ENCODE peak calls at places on chromosome 1, in five cellular contexts. Q is H1, W is endothelial cell of umbilical vein, R is left ventricle myocardium superior, Y is OCI-LY7. T is an unnamed sample.

GRCh38 chr1:155117610-155118009 is 10.1 kb upstream of the EFNA1 start:
- DNase-seq in R (no peak), W (no peak), Q (no peak), Y (no peak), T (no peak)

GRCh38 chr1:206725053-206725963 is 40.6 kb downstream of the MAPKAPK2 start:
- DNase-seq in R (no peak), W (peak), Q (no peak), Y (peak), T (peak)

GRCh38 chr1:94336991-94337390 is 81.2 kb upstream of the ABCD3 start:
- DNase-seq in Q (no peak), R (no peak), W (no peak), Y (no peak), T (no peak)

GRCh38 chr1:64366821-64367220 is 103.1 kb upstream of the CACHD1 start:
- DNase-seq in Y (no peak), W (no peak), Q (no peak), R (no peak), T (no peak)

GRCh38 chr1:93878501-93878888 is 511 bp downstream of the DNTTIP2 start:
- DNase-seq in Q (no peak), Y (peak), R (peak), W (peak), T (peak)

GRCh38 chr1:66571789-66572188 is 37.8 kb downstream of the SGIP1 start:
- DNase-seq in Q (no peak), W (no peak), R (no peak), Y (no peak), T (no peak)

GRCh38 chr1:116835161-116835560 is 74.6 kb upstream of the PTGFRN start:
- DNase-seq in W (no peak), R (no peak), Y (no peak), Q (no peak), T (no peak)

GRCh38 chr1:60965280-60965854 is 117.0 kb upstream of the NFIA start:
- DNase-seq in Y (peak), W (no peak), Q (no peak), R (no peak), T (peak)

GRCh38 chr1:110426854-110427253 is 19.4 kb upstream of the LAMTOR5 start:
- DNase-seq in Y (no peak), Q (no peak), R (no peak), W (no peak), T (no peak)

GRCh38 chr1:31063636-31064035 is 1.9 kb downstream of the PUM1 start:
- DNase-seq in Y (peak), Q (no peak), R (no peak), W (peak), T (no peak)

GRCh38 chr1:85494957-85495266 is 30.0 kb upstream of the DDAH1 start:
- DNase-seq in R (no peak), Q (no peak), Y (no peak), W (no peak), T (no peak)

GRCh38 chr1:54803761-54804470 is 2.8 kb upstream of the TTC22 start:
- DNase-seq in Q (no peak), W (no peak), R (no peak), Y (no peak), T (no peak)

GRCh38 chr1:118984086-118984989 is 3.8 kb downstream of the TBX15 start:
- DNase-seq in W (peak), R (peak), Q (peak), Y (no peak), T (peak)

GRCh38 chr1:231279081-231279480 is 38.1 kb downstream of the GNPAT start:
- DNase-seq in Q (no peak), Y (no peak), W (peak), R (no peak), T (no peak)

GRCh38 chr1:162220009-162220539 is 150.6 kb downstream of the NOS1AP start:
- DNase-seq in Q (no peak), R (no peak), W (no peak), Y (no peak), T (no peak)

GRCh38 chr1:158272681-158273080 is 17.0 kb upstream of the CD1C start:
- DNase-seq in Y (no peak), W (no peak), R (no peak), Q (no peak), T (no peak)

GRCh38 chr1:29736582-29737188 is 500.4 kb downstream of the PTPRU start:
- DNase-seq in R (no peak), Y (peak), Q (no peak), W (peak), T (peak)

GRCh38 chr1:56516539-56517252 is 62.7 kb downstream of the PLPP3 start:
- DNase-seq in Y (peak), R (no peak), W (peak), Q (no peak), T (peak)

GRCh38 chr1:115196291-115196690 is 107.0 kb upstream of the TSPAN2 start:
- DNase-seq in Q (no peak), Y (no peak), W (no peak), R (no peak), T (no peak)

GRCh38 chr1:229848762-229849677 is 218.0 kb upstream of the GALNT2 start:
- DNase-seq in Y (peak), R (no peak), Q (no peak), W (peak), T (peak)

GRCh38 chr1:155651861-155652661 is 36.5 kb downstream of the YY1AP1 start:
- DNase-seq in Y (no peak), Q (no peak), R (no peak), W (no peak), T (no peak)

GRCh38 chr1:214241060-214241459 is 39.9 kb upstream of the SMYD2 start:
- DNase-seq in Y (no peak), R (no peak), W (no peak), Q (no peak), T (no peak)

GRCh38 chr1:205588691-205589445 is 42.9 kb downstream of the ELK4 start:
- DNase-seq in W (peak), Q (peak), Y (peak), R (no peak), T (peak)

GRCh38 chr1:227788279-227789041 is 27.0 kb upstream of the PRSS38 start:
- DNase-seq in Q (peak), R (peak), W (peak), Y (peak), T (no peak)

GRCh38 chr1:2099871-2100774 is 49.9 kb downstream of the PRKCZ start:
- DNase-seq in Q (no peak), R (no peak), W (no peak), Y (peak), T (no peak)

GRCh38 chr1:223716302-223716862 is 4.0 kb downstream of the CAPN2 start:
- DNase-seq in W (no peak), Y (no peak), Q (no peak), R (no peak), T (no peak)

GRCh38 chr1:171286032-171286705 is 27.8 kb upstream of the FMO4 start:
- DNase-seq in Q (no peak), Y (peak), R (no peak), W (no peak), T (no peak)

GRCh38 chr1:17197696-17198095 is 7.2 kb upstream of the PADI1 start:
- DNase-seq in R (no peak), Y (no peak), W (no peak), Q (no peak), T (no peak)

GRCh38 chr1:11272544-11272841 is 505 bp upstream of the UBIAD1 start:
- DNase-seq in Y (no peak), W (peak), R (no peak), Q (no peak), T (no peak)

GRCh38 chr1:156075158-156075557 is 7.1 kb downstream of the MEX3A start:
- DNase-seq in W (no peak), R (no peak), Q (no peak), Y (no peak), T (peak)

GRCh38 chr1:85091647-85092295 is 43.5 kb upstream of the MCOLN3 start:
- DNase-seq in Q (no peak), R (no peak), Y (no peak), W (no peak), T (no peak)

GRCh38 chr1:153794671-153795324 is 19.6 kb downstream of the SLC27A3 start:
- DNase-seq in R (no peak), Y (no peak), W (no peak), Q (no peak), T (no peak)

GRCh38 chr1:220409751-220410370 is 118.1 kb upstream of the MARK1 start:
- DNase-seq in Q (no peak), W (no peak), R (no peak), Y (no peak), T (no peak)

GRCh38 chr1:203048086-203048485 is 21.8 kb downstream of the PPFIA4 start:
- DNase-seq in W (no peak), R (no peak), Q (no peak), Y (no peak), T (no peak)

GRCh38 chr1:93619507-93620168 is 62.0 kb downstream of the BCAR3 start:
- DNase-seq in Q (no peak), W (no peak), Y (peak), R (no peak), T (peak)

GRCh38 chr1:219771039-219771438 is 157.3 kb downstream of the SLC30A10 start:
- DNase-seq in W (no peak), Q (peak), R (no peak), Y (no peak), T (no peak)

GRCh38 chr1:20846461-20847374 is 59.6 kb upstream of the HP1BP3 start:
- DNase-seq in W (no peak), Q (no peak), R (no peak), Y (no peak), T (no peak)